ENCODE peak calls at places on chromosome 14, in seven cellular contexts. Q is brain microvascular endothelial cell, C is spleen, U is ovary, V is HCT116, O is IMR-90, R is transverse colon. G is an unnamed sample.

GRCh38 chr14:22866874-22867273 is 4.7 kb upstream of the LRP10 start:
- DNase-seq in C (peak; percentile 1), U (no peak), Q (no peak), R (no peak), V (no peak), O (no peak), G (no peak)

GRCh38 chr14:80714489-80714888 is 227.0 kb downstream of the CEP128 start:
- DNase-seq in C (no peak), V (no peak), O (no peak), R (no peak), U (no peak), Q (no peak), G (no peak)

GRCh38 chr14:104650057-104650980 is 39.1 kb upstream of the INF2 start:
- DNase-seq in C (peak; percentile 91), Q (peak; percentile 11), V (no peak), R (peak; percentile 71), U (peak; percentile 82), O (peak; percentile 31), G (no peak)

GRCh38 chr14:91352696-91353692 is 64.6 kb downstream of the CCDC88C start:
- DNase-seq in O (no peak), C (peak; percentile 64), Q (no peak), U (no peak), R (no peak), V (no peak), G (no peak)

GRCh38 chr14:77086017-77086727 is 11.9 kb upstream of the CIPC start:
- DNase-seq in V (no peak), R (no peak), O (peak; percentile 54), Q (peak; percentile 68), C (no peak), U (no peak), G (no peak)

GRCh38 chr14:79342942-79343341 is 868.4 kb downstream of the DIO2 start:
- DNase-seq in C (no peak), R (no peak), V (no peak), O (no peak), U (no peak), Q (no peak), G (no peak)

GRCh38 chr14:67766035-67766680 is 50.2 kb downstream of the ZFYVE26 start:
- DNase-seq in R (peak; percentile 14), Q (no peak), V (no peak), U (no peak), O (no peak), C (no peak), G (no peak)

GRCh38 chr14:94342334-94342934 is 19.3 kb upstream of the SERPINA6 start:
- DNase-seq in O (peak; percentile 99), V (peak; percentile 95), R (peak; percentile 92), C (no peak), Q (peak; percentile 98), U (peak; percentile 50), G (no peak)

GRCh38 chr14:76870146-76870545 is 43.9 kb downstream of the LRRC74A start:
- DNase-seq in C (no peak), V (no peak), R (no peak), Q (no peak), U (no peak), O (no peak), G (no peak)

GRCh38 chr14:47557894-47558293 is 117.5 kb downstream of the MDGA2 start:
- DNase-seq in V (no peak), O (no peak), R (no peak), U (no peak), C (no peak), Q (no peak), G (no peak)

GRCh38 chr14:104314251-104314941 is 176.0 kb downstream of the KIF26A start:
- DNase-seq in U (no peak), Q (no peak), R (no peak), C (peak; percentile 63), V (no peak), O (no peak), G (peak; percentile 60)

GRCh38 chr14:23723911-23724310 is 87.7 kb downstream of the DHRS2 start:
- DNase-seq in C (no peak), U (no peak), V (no peak), O (no peak), R (no peak), Q (no peak), G (no peak)

GRCh38 chr14:67674139-67674479 is 323 bp downstream of the VTI1B start:
- DNase-seq in R (peak; percentile 78), Q (peak; percentile 28), V (peak; percentile 28), O (peak; percentile 45), C (peak; percentile 93), U (peak; percentile 64), G (peak; percentile 78)

GRCh38 chr14:58663494-58664111 is 25.8 kb downstream of the DACT1 start:
- DNase-seq in C (no peak), U (no peak), Q (peak; percentile 80), R (peak; percentile 21), O (peak; percentile 90), V (no peak), G (no peak)

GRCh38 chr14:50040401-50040775 is 76.0 kb downstream of the VCPKMT start:
- DNase-seq in V (no peak), C (no peak), O (peak; percentile 86), R (peak; percentile 57), U (no peak), Q (peak; percentile 48), G (no peak)

GRCh38 chr14:68819260-68819691 is 26.4 kb upstream of the ZFP36L1 start:
- DNase-seq in R (peak; percentile 59), U (peak; percentile 64), V (peak; percentile 90), O (peak; percentile 66), Q (peak; percentile 28), C (no peak), G (no peak)
- H3K4me3 ChIP-seq in R (no peak overlapping the region), U (no peak overlapping the region), V (no peak overlapping the region), O (no peak overlapping the region), Q (no peak overlapping the region), C (no peak overlapping the region), G (no peak overlapping the region)

GRCh38 chr14:53006931-53007330 is 56.1 kb upstream of the FERMT2 start:
- DNase-seq in Q (no peak), O (no peak), R (no peak), C (no peak), V (no peak), U (no peak), G (no peak)
- TF ChIP-seq CTCF in Q (no peak), O (no peak), R (no peak), C (no peak), V (no peak), U (no peak), G (no peak)

DNA sequence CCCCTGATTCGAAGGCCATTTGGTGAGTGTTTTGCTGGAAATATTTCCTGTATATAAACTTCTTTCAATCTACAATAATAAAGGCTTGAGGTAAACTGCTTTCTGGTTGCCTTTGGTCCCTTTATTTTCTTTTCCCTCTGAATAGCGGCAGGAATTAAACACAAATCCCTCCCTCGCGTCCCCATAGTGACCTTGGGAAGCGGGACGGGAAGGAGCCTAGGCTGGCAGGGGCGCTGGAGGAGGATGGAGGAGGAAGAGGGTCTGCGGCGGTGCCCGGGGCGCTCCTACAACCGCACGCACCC is 2.0 kb downstream of the DIO3 start:
- DNase-seq in Q (no peak), U (no peak), C (peak; percentile 37), R (no peak), V (no peak), O (no peak), G (no peak)
- H3K27ac ChIP-seq in Q (no peak overlapping the region), U (no peak overlapping the region), C (no peak overlapping the region), R (no peak overlapping the region), V (no peak overlapping the region), O (no peak overlapping the region), G (no peak overlapping the region)

GRCh38 chr14:73567365-73567764 is 1.6 kb upstream of the ACOT2 start:
- DNase-seq in U (no peak), O (no peak), Q (no peak), V (no peak), R (no peak), C (no peak), G (no peak)
- H3K4me3 ChIP-seq in U (no peak overlapping the region), O (no peak overlapping the region), Q (no peak overlapping the region), V (no peak overlapping the region), R (no peak overlapping the region), C (no peak overlapping the region), G (peak overlapping the region; percentile 87)

DNA sequence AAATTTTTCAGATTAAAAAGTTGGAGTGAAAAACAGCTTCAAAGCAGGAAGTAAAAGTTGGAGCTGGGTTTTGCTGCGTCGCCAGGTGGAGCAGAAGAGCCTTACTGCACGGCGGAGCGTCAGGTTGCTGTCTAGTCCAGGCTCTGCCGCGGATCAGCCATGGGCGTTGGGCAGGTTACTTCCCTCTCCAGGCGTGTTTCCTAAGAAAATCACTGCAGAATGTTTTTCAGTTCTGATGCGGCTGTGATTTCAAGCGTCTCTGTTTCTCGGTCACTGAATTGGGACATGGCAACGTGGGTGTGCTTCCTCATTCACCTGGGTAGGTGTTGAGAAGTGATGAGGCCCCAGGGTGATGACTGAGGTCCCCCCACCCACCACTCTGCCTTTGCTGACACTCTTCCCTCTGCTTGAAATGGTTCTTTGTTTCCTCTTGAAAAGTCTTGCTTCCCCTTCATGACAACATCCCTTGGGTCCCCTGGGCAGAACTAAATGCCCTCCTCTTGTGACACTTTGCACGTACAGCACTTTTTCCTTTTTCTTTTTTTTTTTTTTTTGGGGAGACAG is 7.6 kb downstream of the EVL start:
- DNase-seq in Q (no peak), V (peak; percentile 13), U (no peak), O (no peak), R (peak; percentile 75), C (peak; percentile 89), G (no peak)
- TF ChIP-seq CTCF in Q (peak; percentile 3), V (peak; percentile 55), U (no peak), O (no peak), R (peak; percentile 36), C (peak; percentile 43), G (no peak)

GRCh38 chr14:33460119-33460518 is 490.8 kb downstream of the EGLN3 start:
- DNase-seq in C (no peak), O (no peak), Q (no peak), V (no peak), R (peak; percentile 44), U (no peak), G (no peak)
- H3K27ac ChIP-seq in C (no peak overlapping the region), O (no peak overlapping the region), Q (no peak overlapping the region), V (no peak overlapping the region), R (peak overlapping the region; percentile 49), U (no peak overlapping the region), G (no peak overlapping the region)

DNA sequence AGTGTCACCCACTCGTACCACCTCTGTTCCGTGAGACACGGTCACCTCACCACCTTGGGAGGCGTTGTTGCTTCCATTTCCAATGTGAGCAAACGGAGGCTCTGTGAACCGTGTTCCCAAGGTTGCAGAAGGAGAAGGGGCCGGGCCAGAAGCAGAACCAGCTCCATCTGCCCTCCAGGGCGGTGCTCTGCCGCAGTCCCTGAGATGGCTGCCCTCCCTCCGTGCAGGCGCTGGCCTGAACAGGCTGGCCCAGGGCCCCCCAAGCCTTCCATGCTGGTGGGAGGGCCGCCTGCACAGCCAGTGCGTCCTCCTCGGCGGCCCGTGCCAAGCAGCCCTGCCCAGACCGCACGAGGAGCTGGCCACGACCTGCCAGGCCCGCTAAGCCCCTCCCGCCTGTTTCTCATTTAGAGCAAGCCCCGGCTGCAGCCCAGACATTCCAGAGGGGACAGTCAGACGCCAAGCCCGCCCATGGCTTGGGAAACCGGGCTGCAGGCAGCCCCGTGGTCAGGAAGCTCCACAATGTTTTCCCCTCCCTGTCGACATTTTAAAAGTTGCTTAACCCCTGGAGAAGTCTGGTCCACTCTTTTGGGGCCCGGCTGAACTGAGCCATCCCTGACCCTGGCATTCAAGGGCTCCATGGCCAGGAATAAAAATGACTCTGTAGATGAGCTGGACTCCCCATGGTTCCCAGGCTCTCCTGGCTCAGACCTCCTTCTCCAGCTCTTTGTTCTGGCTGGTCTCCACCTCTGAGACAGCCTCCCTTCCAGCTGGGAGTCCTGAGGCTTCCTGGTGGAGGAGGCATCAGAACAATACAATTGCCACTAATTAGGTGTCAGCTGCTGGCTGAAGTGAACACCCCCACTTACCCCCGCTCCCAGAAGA is 236.0 kb downstream of the BCL11B start:
- DNase-seq in V (peak; percentile 19), O (peak; percentile 43), C (no peak), U (peak; percentile 67), Q (peak; percentile 84), R (peak; percentile 57), G (peak; percentile 97)
- H3K4me3 ChIP-seq in V (no peak overlapping the region), O (no peak overlapping the region), C (peak overlapping the region; percentile 24), U (peak overlapping the region; percentile 3), Q (no peak overlapping the region), R (no peak overlapping the region), G (peak overlapping the region; percentile 67)

G was measured in coronary artery.